ENCODE peak calls at places on chromosomes 13 and 19, in nine cellular contexts. Q is ureter; G is cardiac fibroblast; C is tibial nerve; D is activated T-cell treated with anti-CD3 and anti-CD28 coated beads for 1 hour; S is T-helper 2 cell; O is WERI-Rb-1; V is foreskin fibroblast; X is activated T-helper 1 cell treated with anti-CD3 and anti-CD28 coated beads, Interleukin-12 subunit alpha, Interleukin-12 subunit beta, Interleukin-2, Interleukin-4 antibody, amounts not matched to agents 30 ng/mL and 10 ng/mL and 1 ng/mL, durations not matched to agents 14 hours and 24 hours and 36 hours. I is an unnamed sample.

GRCh38 chr19:8113017-8113416 is 36.4 kb downstream of the FBN3 start:
- DNase-seq in Q (no peak), G (no peak), C (no peak), D (no peak), S (no peak), O (no peak), V (no peak), X (no peak), I (peak)

GRCh38 chr19:33954686-33955085 is 158.0 kb downstream of the KCTD15 start:
- DNase-seq in Q (no peak), G (no peak), C (no peak), D (no peak), S (no peak), O (no peak), V (no peak), X (no peak), I (no peak)

GRCh38 chr19:41993612-41994483 is at the start of gene ATP1A3:
- DNase-seq in Q (no peak), G (peak), C (no peak), D (peak), S (peak), O (peak), V (peak), X (peak), I (peak)

GRCh38 chr19:993361-993830 is 6.8 kb upstream of the GRIN3B start:
- DNase-seq in Q (no peak), G (no peak), C (no peak), D (no peak), S (no peak), O (no peak), V (no peak), X (no peak), I (no peak)

GRCh38 chr19:11261902-11262839 is at the start of gene DOCK6:
- DNase-seq in Q (no peak), G (no peak), C (no peak), D (no peak), S (no peak), O (peak), V (peak), X (no peak), I (no peak)

GRCh38 chr19:56667311-56667870 is 4.2 kb downstream of the ZNF835 start:
- DNase-seq in Q (no peak), G (no peak), C (no peak), D (no peak), S (no peak), O (no peak), V (no peak), X (no peak), I (no peak)

GRCh38 chr13:77719128-77719527 is 21.6 kb downstream of the SLAIN1 start:
- DNase-seq in Q (no peak), G (no peak), C (no peak), D (no peak), S (no peak), O (no peak), V (no peak), X (no peak), I (no peak)

GRCh38 chr19:32566246-32566830 is 14.7 kb upstream of the PDCD5 start:
- DNase-seq in Q (peak), G (peak), C (no peak), D (no peak), S (no peak), O (no peak), V (peak), X (no peak), I (no peak)

GRCh38 chr19:45075215-45076028 is 856 bp downstream of the ZNF296 start:
- DNase-seq in Q (peak), G (peak), C (peak), D (no peak), S (no peak), O (peak), V (peak), X (no peak), I (peak)

GRCh38 chr13:81184556-81185265 is 843.8 kb upstream of the SPRY2 start:
- DNase-seq in Q (no peak), G (no peak), C (no peak), D (no peak), S (no peak), O (no peak), V (peak), X (no peak), I (no peak)

GRCh38 chr19:31567776-31568175 is 218.5 kb upstream of the TSHZ3 start:
- DNase-seq in Q (no peak), G (no peak), C (no peak), D (no peak), S (no peak), O (no peak), V (no peak), X (no peak), I (no peak)

GRCh38 chr19:9673912-9674668 is 810 bp downstream of the ZNF562 start:
- DNase-seq in Q (no peak), G (peak), C (no peak), D (no peak), S (no peak), O (no peak), V (peak), X (no peak), I (peak)

GRCh38 chr13:99303863-99304521 is 3.2 kb downstream of the GPR183 start:
- DNase-seq in Q (no peak), G (no peak), C (no peak), D (peak), S (peak), O (no peak), V (no peak), X (peak), I (no peak)

GRCh38 chr13:43377955-43378354 is 354.6 kb downstream of the DNAJC15 start:
- DNase-seq in Q (no peak), G (peak), C (no peak), D (no peak), S (no peak), O (no peak), V (peak), X (no peak), I (peak)

GRCh38 chr13:83878691-83879410 is 3.4 kb downstream of the SLITRK1 start:
- DNase-seq in Q (no peak), G (no peak), C (no peak), D (no peak), S (no peak), O (peak), V (no peak), X (no peak), I (no peak)

GRCh38 chr19:16198363-16198636 is 589 bp downstream of the AP1M1 start:
- DNase-seq in Q (no peak), G (no peak), C (no peak), D (no peak), S (no peak), O (no peak), V (no peak), X (no peak), I (no peak)

GRCh38 chr19:7662657-7663056 is 6.2 kb upstream of the RETN start:
- DNase-seq in Q (no peak), G (no peak), C (no peak), D (no peak), S (no peak), O (no peak), V (no peak), X (no peak), I (no peak)

GRCh38 chr19:52094526-52094925 is 1.0 kb downstream of the ZNF841 start:
- DNase-seq in Q (no peak), G (no peak), C (no peak), D (no peak), S (no peak), O (no peak), V (no peak), X (no peak), I (no peak)

GRCh38 chr19:4352701-4353121 is 9.3 kb downstream of the MPND start:
- DNase-seq in Q (no peak), G (peak), C (peak), D (peak), S (peak), O (peak), V (peak), X (no peak), I (no peak)

GRCh38 chr19:16039545-16039944 is 36.8 kb upstream of the TPM4 start:
- DNase-seq in Q (no peak), G (no peak), C (no peak), D (no peak), S (no peak), O (no peak), V (no peak), X (no peak), I (no peak)

GRCh38 chr13:111281751-111282311 is 38.6 kb upstream of the TEX29 start:
- DNase-seq in Q (no peak), G (peak), C (no peak), D (no peak), S (no peak), O (no peak), V (peak), X (no peak), I (peak)

GRCh38 chr19:15977193-15977592 is 28.4 kb downstream of the OR10H4 start:
- DNase-seq in Q (no peak), G (no peak), C (no peak), D (no peak), S (no peak), O (no peak), V (no peak), X (no peak), I (no peak)

GRCh38 chr13:20826810-20827560 is 53.2 kb upstream of the EEF1AKMT1 start:
- DNase-seq in Q (no peak), G (no peak), C (no peak), D (no peak), S (no peak), O (no peak), V (no peak), X (no peak), I (peak)

GRCh38 chr19:45643927-45644771 is 5.0 kb upstream of the EML2 start:
- DNase-seq in Q (no peak), G (no peak), C (no peak), D (no peak), S (no peak), O (no peak), V (no peak), X (no peak), I (no peak)

GRCh38 chr19:19366691-19367396 is 38.6 kb upstream of the GATAD2A start:
- DNase-seq in Q (peak), G (peak), C (peak), D (peak), S (peak), O (peak), V (peak), X (peak), I (peak)